ENCODE peak calls at places on chromosomes 4 and X, in ten cellular contexts. One of them, this sample, is unnamed.

GRCh38 chr4:101977096-101977495 is 186.6 kb downstream of the BANK1 start:
- DNase-seq in GDM1: no peak
- DNase-seq in psoas muscle: peak
- DNase-seq in endothelial cell: no peak
- DNase-seq in astrocyte: peak
- DNase-seq in non-pigmented ciliary epithelial cell: peak
- DNase-seq in EL: peak
- DNase-seq in left ventricle myocardium superior: no peak
- DNase-seq in bronchial epithelial cell: peak
- DNase-seq in stimulated activated CD4-positive, alpha-beta T cell treated with anti-CD3 and anti-CD28 coated beads, Interleukin-1b, Interleukin-23, amount 100 ng/mL, for 4 hours: no peak
- DNase-seq in this sample: no peak

GRCh38 chr4:112897548-112897947 is 151.9 kb upstream of the ANK2 start:
- DNase-seq in GDM1: no peak
- DNase-seq in psoas muscle: no peak
- DNase-seq in endothelial cell: no peak
- DNase-seq in astrocyte: no peak
- DNase-seq in non-pigmented ciliary epithelial cell: no peak
- DNase-seq in EL: no peak
- DNase-seq in left ventricle myocardium superior: no peak
- DNase-seq in bronchial epithelial cell: peak
- DNase-seq in stimulated activated CD4-positive, alpha-beta T cell treated with anti-CD3 and anti-CD28 coated beads, Interleukin-1b, Interleukin-23, amount 100 ng/mL, for 4 hours: no peak
- DNase-seq in this sample: no peak

GRCh38 chr4:8794491-8794890 is 77.1 kb downstream of the HMX1 start:
- DNase-seq in GDM1: no peak
- DNase-seq in psoas muscle: no peak
- DNase-seq in endothelial cell: no peak
- DNase-seq in astrocyte: no peak
- DNase-seq in non-pigmented ciliary epithelial cell: no peak
- DNase-seq in EL: no peak
- DNase-seq in left ventricle myocardium superior: no peak
- DNase-seq in bronchial epithelial cell: no peak
- DNase-seq in stimulated activated CD4-positive, alpha-beta T cell treated with anti-CD3 and anti-CD28 coated beads, Interleukin-1b, Interleukin-23, amount 100 ng/mL, for 4 hours: no peak
- DNase-seq in this sample: no peak

GRCh38 chrX:8657883-8658282 is 74.1 kb downstream of the ANOS1 start:
- DNase-seq in GDM1: no peak
- DNase-seq in psoas muscle: no peak
- DNase-seq in endothelial cell: no peak
- DNase-seq in astrocyte: no peak
- DNase-seq in non-pigmented ciliary epithelial cell: no peak
- DNase-seq in EL: no peak
- DNase-seq in left ventricle myocardium superior: no peak
- DNase-seq in bronchial epithelial cell: no peak
- DNase-seq in stimulated activated CD4-positive, alpha-beta T cell treated with anti-CD3 and anti-CD28 coated beads, Interleukin-1b, Interleukin-23, amount 100 ng/mL, for 4 hours: no peak
- DNase-seq in this sample: no peak

GRCh38 chrX:23782455-23782854 is 518 bp upstream of the SAT1 start:
- DNase-seq in GDM1: no peak
- DNase-seq in psoas muscle: no peak
- DNase-seq in endothelial cell: no peak
- DNase-seq in astrocyte: no peak
- DNase-seq in non-pigmented ciliary epithelial cell: no peak
- DNase-seq in EL: no peak
- DNase-seq in left ventricle myocardium superior: no peak
- DNase-seq in bronchial epithelial cell: no peak
- DNase-seq in stimulated activated CD4-positive, alpha-beta T cell treated with anti-CD3 and anti-CD28 coated beads, Interleukin-1b, Interleukin-23, amount 100 ng/mL, for 4 hours: no peak
- DNase-seq in this sample: no peak

GRCh38 chr4:13162886-13163285 is 321.3 kb downstream of the RAB28 start:
- DNase-seq in GDM1: no peak
- DNase-seq in psoas muscle: no peak
- DNase-seq in endothelial cell: no peak
- DNase-seq in astrocyte: peak
- DNase-seq in non-pigmented ciliary epithelial cell: no peak
- DNase-seq in EL: no peak
- DNase-seq in left ventricle myocardium superior: peak
- DNase-seq in bronchial epithelial cell: no peak
- DNase-seq in stimulated activated CD4-positive, alpha-beta T cell treated with anti-CD3 and anti-CD28 coated beads, Interleukin-1b, Interleukin-23, amount 100 ng/mL, for 4 hours: no peak
- DNase-seq in this sample: no peak

GRCh38 chr4:16908377-16909021 is 10.1 kb upstream of the LDB2 start:
- DNase-seq in GDM1: no peak
- DNase-seq in psoas muscle: no peak
- DNase-seq in endothelial cell: no peak
- DNase-seq in astrocyte: no peak
- DNase-seq in non-pigmented ciliary epithelial cell: no peak
- DNase-seq in EL: no peak
- DNase-seq in left ventricle myocardium superior: no peak
- DNase-seq in bronchial epithelial cell: no peak
- DNase-seq in stimulated activated CD4-positive, alpha-beta T cell treated with anti-CD3 and anti-CD28 coated beads, Interleukin-1b, Interleukin-23, amount 100 ng/mL, for 4 hours: no peak
- DNase-seq in this sample: no peak

GRCh38 chr4:104966349-104967033 is 180.2 kb upstream of the TET2 start:
- DNase-seq in GDM1: peak
- DNase-seq in psoas muscle: no peak
- DNase-seq in endothelial cell: no peak
- DNase-seq in astrocyte: no peak
- DNase-seq in non-pigmented ciliary epithelial cell: no peak
- DNase-seq in EL: no peak
- DNase-seq in left ventricle myocardium superior: no peak
- DNase-seq in bronchial epithelial cell: peak
- DNase-seq in stimulated activated CD4-positive, alpha-beta T cell treated with anti-CD3 and anti-CD28 coated beads, Interleukin-1b, Interleukin-23, amount 100 ng/mL, for 4 hours: no peak
- DNase-seq in this sample: no peak

GRCh38 chrX:10755477-10756334 is 135.3 kb upstream of the MID1 start:
- DNase-seq in GDM1: no peak
- DNase-seq in psoas muscle: no peak
- DNase-seq in endothelial cell: no peak
- DNase-seq in astrocyte: peak
- DNase-seq in non-pigmented ciliary epithelial cell: peak
- DNase-seq in EL: peak
- DNase-seq in left ventricle myocardium superior: no peak
- DNase-seq in bronchial epithelial cell: no peak
- DNase-seq in stimulated activated CD4-positive, alpha-beta T cell treated with anti-CD3 and anti-CD28 coated beads, Interleukin-1b, Interleukin-23, amount 100 ng/mL, for 4 hours: no peak
- DNase-seq in this sample: no peak